ENCODE peak calls at places on chromosomes 7 and 10, in five cellular contexts. One of them, this sample, is unnamed.

GRCh38 chr10:45513586-45513985 is 139.6 kb downstream of the ALOX5 start:
- DNase-seq in choroid plexus epithelial cell: no peak
- DNase-seq in psoas muscle: no peak
- DNase-seq in stimulated activated CD4-positive, alpha-beta T cell treated with anti-CD3 and anti-CD28 coated beads, Interleukin-15, amount 100 ng/mL, for 1 hour: no peak
- DNase-seq in heart left ventricle: no peak
- DNase-seq in this sample: no peak

GRCh38 chr10:97116534-97117162 is 69.1 kb downstream of the SLIT1 start:
- DNase-seq in choroid plexus epithelial cell: no peak
- DNase-seq in psoas muscle: no peak
- DNase-seq in stimulated activated CD4-positive, alpha-beta T cell treated with anti-CD3 and anti-CD28 coated beads, Interleukin-15, amount 100 ng/mL, for 1 hour: no peak
- DNase-seq in heart left ventricle: no peak
- DNase-seq in this sample: no peak

GRCh38 chr10:84178387-84178697 is 4.7 kb downstream of the GPR15LG start:
- DNase-seq in choroid plexus epithelial cell: no peak
- DNase-seq in psoas muscle: no peak
- DNase-seq in stimulated activated CD4-positive, alpha-beta T cell treated with anti-CD3 and anti-CD28 coated beads, Interleukin-15, amount 100 ng/mL, for 1 hour: no peak
- DNase-seq in heart left ventricle: no peak
- DNase-seq in this sample: no peak

GRCh38 chr10:52082307-52082706 is 231.8 kb upstream of the DKK1 start:
- DNase-seq in choroid plexus epithelial cell: no peak
- DNase-seq in psoas muscle: no peak
- DNase-seq in stimulated activated CD4-positive, alpha-beta T cell treated with anti-CD3 and anti-CD28 coated beads, Interleukin-15, amount 100 ng/mL, for 1 hour: no peak
- DNase-seq in heart left ventricle: no peak
- DNase-seq in this sample: no peak

GRCh38 chr10:89147256-89147655 is 59.9 kb downstream of the CH25H start:
- DNase-seq in choroid plexus epithelial cell: peak
- DNase-seq in psoas muscle: no peak
- DNase-seq in stimulated activated CD4-positive, alpha-beta T cell treated with anti-CD3 and anti-CD28 coated beads, Interleukin-15, amount 100 ng/mL, for 1 hour: no peak
- DNase-seq in heart left ventricle: no peak
- DNase-seq in this sample: no peak

GRCh38 chr7:94289071-94289470 is 105.6 kb upstream of the COL1A2 start:
- DNase-seq in choroid plexus epithelial cell: peak
- DNase-seq in psoas muscle: peak
- DNase-seq in stimulated activated CD4-positive, alpha-beta T cell treated with anti-CD3 and anti-CD28 coated beads, Interleukin-15, amount 100 ng/mL, for 1 hour: no peak
- DNase-seq in heart left ventricle: peak
- DNase-seq in this sample: peak

GRCh38 chr7:46032353-46032752 is 111.3 kb upstream of the IGFBP3 start:
- DNase-seq in choroid plexus epithelial cell: no peak
- DNase-seq in psoas muscle: no peak
- DNase-seq in stimulated activated CD4-positive, alpha-beta T cell treated with anti-CD3 and anti-CD28 coated beads, Interleukin-15, amount 100 ng/mL, for 1 hour: no peak
- DNase-seq in heart left ventricle: no peak
- DNase-seq in this sample: no peak

GRCh38 chr7:132118641-132119040 is 457.6 kb downstream of the PLXNA4 start:
- DNase-seq in choroid plexus epithelial cell: peak
- DNase-seq in psoas muscle: no peak
- DNase-seq in stimulated activated CD4-positive, alpha-beta T cell treated with anti-CD3 and anti-CD28 coated beads, Interleukin-15, amount 100 ng/mL, for 1 hour: no peak
- DNase-seq in heart left ventricle: no peak
- DNase-seq in this sample: no peak

GRCh38 chr7:1947586-1948217 is 277.6 kb downstream of the ELFN1 start:
- DNase-seq in choroid plexus epithelial cell: no peak
- DNase-seq in psoas muscle: peak
- DNase-seq in stimulated activated CD4-positive, alpha-beta T cell treated with anti-CD3 and anti-CD28 coated beads, Interleukin-15, amount 100 ng/mL, for 1 hour: no peak
- DNase-seq in heart left ventricle: no peak
- DNase-seq in this sample: no peak

GRCh38 chr10:9635691-9636090 is 1382.0 kb upstream of the CELF2 start:
- DNase-seq in choroid plexus epithelial cell: peak
- DNase-seq in psoas muscle: no peak
- DNase-seq in stimulated activated CD4-positive, alpha-beta T cell treated with anti-CD3 and anti-CD28 coated beads, Interleukin-15, amount 100 ng/mL, for 1 hour: no peak
- DNase-seq in heart left ventricle: no peak
- DNase-seq in this sample: no peak

GRCh38 chr10:129046074-129046681 is 420.9 kb upstream of the MGMT start:
- DNase-seq in choroid plexus epithelial cell: no peak
- DNase-seq in psoas muscle: no peak
- DNase-seq in stimulated activated CD4-positive, alpha-beta T cell treated with anti-CD3 and anti-CD28 coated beads, Interleukin-15, amount 100 ng/mL, for 1 hour: no peak
- DNase-seq in heart left ventricle: peak
- DNase-seq in this sample: no peak

GRCh38 chr10:48705407-48705938 is 20.8 kb downstream of the WDFY4 start:
- DNase-seq in choroid plexus epithelial cell: no peak
- DNase-seq in psoas muscle: no peak
- DNase-seq in stimulated activated CD4-positive, alpha-beta T cell treated with anti-CD3 and anti-CD28 coated beads, Interleukin-15, amount 100 ng/mL, for 1 hour: no peak
- DNase-seq in heart left ventricle: no peak
- DNase-seq in this sample: no peak

GRCh38 chr7:75971961-75972763 is 22.2 kb downstream of the TMEM120A start:
- DNase-seq in choroid plexus epithelial cell: no peak
- DNase-seq in psoas muscle: peak
- DNase-seq in stimulated activated CD4-positive, alpha-beta T cell treated with anti-CD3 and anti-CD28 coated beads, Interleukin-15, amount 100 ng/mL, for 1 hour: no peak
- DNase-seq in heart left ventricle: no peak
- DNase-seq in this sample: peak

GRCh38 chr10:59175538-59176240 is 754 bp upstream of the PHYHIPL start:
- DNase-seq in choroid plexus epithelial cell: no peak
- DNase-seq in psoas muscle: no peak
- DNase-seq in stimulated activated CD4-positive, alpha-beta T cell treated with anti-CD3 and anti-CD28 coated beads, Interleukin-15, amount 100 ng/mL, for 1 hour: no peak
- DNase-seq in heart left ventricle: no peak
- DNase-seq in this sample: peak

GRCh38 chr10:21527634-21528451 is 2.4 kb upstream of the SKIDA1 start:
- DNase-seq in choroid plexus epithelial cell: peak
- DNase-seq in psoas muscle: no peak
- DNase-seq in stimulated activated CD4-positive, alpha-beta T cell treated with anti-CD3 and anti-CD28 coated beads, Interleukin-15, amount 100 ng/mL, for 1 hour: no peak
- DNase-seq in heart left ventricle: no peak
- DNase-seq in this sample: no peak

GRCh38 chr10:132965411-132966057 is 23.2 kb upstream of the CFAP46 start:
- DNase-seq in choroid plexus epithelial cell: no peak
- DNase-seq in psoas muscle: no peak
- DNase-seq in stimulated activated CD4-positive, alpha-beta T cell treated with anti-CD3 and anti-CD28 coated beads, Interleukin-15, amount 100 ng/mL, for 1 hour: no peak
- DNase-seq in heart left ventricle: no peak
- DNase-seq in this sample: no peak

GRCh38 chr7:132179681-132180080 is 396.6 kb downstream of the PLXNA4 start:
- DNase-seq in choroid plexus epithelial cell: no peak
- DNase-seq in psoas muscle: no peak
- DNase-seq in stimulated activated CD4-positive, alpha-beta T cell treated with anti-CD3 and anti-CD28 coated beads, Interleukin-15, amount 100 ng/mL, for 1 hour: no peak
- DNase-seq in heart left ventricle: no peak
- DNase-seq in this sample: no peak

GRCh38 chr7:158695726-158696452 is 8.7 kb downstream of the NCAPG2 start:
- DNase-seq in choroid plexus epithelial cell: peak
- DNase-seq in psoas muscle: peak
- DNase-seq in stimulated activated CD4-positive, alpha-beta T cell treated with anti-CD3 and anti-CD28 coated beads, Interleukin-15, amount 100 ng/mL, for 1 hour: peak
- DNase-seq in heart left ventricle: peak
- DNase-seq in this sample: no peak

GRCh38 chr10:101014230-101014884 is 14.7 kb downstream of the LZTS2 start:
- DNase-seq in choroid plexus epithelial cell: peak
- DNase-seq in psoas muscle: peak
- DNase-seq in stimulated activated CD4-positive, alpha-beta T cell treated with anti-CD3 and anti-CD28 coated beads, Interleukin-15, amount 100 ng/mL, for 1 hour: peak
- DNase-seq in heart left ventricle: peak
- DNase-seq in this sample: peak

GRCh38 chr7:128948976-128949760 is 11.4 kb downstream of the IRF5 start:
- DNase-seq in choroid plexus epithelial cell: no peak
- DNase-seq in psoas muscle: no peak
- DNase-seq in stimulated activated CD4-positive, alpha-beta T cell treated with anti-CD3 and anti-CD28 coated beads, Interleukin-15, amount 100 ng/mL, for 1 hour: no peak
- DNase-seq in heart left ventricle: no peak
- DNase-seq in this sample: no peak

GRCh38 chr7:116577320-116577871 is 52.6 kb downstream of the CAV1 start:
- DNase-seq in choroid plexus epithelial cell: peak
- DNase-seq in psoas muscle: no peak
- DNase-seq in stimulated activated CD4-positive, alpha-beta T cell treated with anti-CD3 and anti-CD28 coated beads, Interleukin-15, amount 100 ng/mL, for 1 hour: no peak
- DNase-seq in heart left ventricle: no peak
- DNase-seq in this sample: no peak

GRCh38 chr7:22667562-22668239 is 59.3 kb upstream of the IL6 start:
- DNase-seq in choroid plexus epithelial cell: peak
- DNase-seq in psoas muscle: no peak
- DNase-seq in stimulated activated CD4-positive, alpha-beta T cell treated with anti-CD3 and anti-CD28 coated beads, Interleukin-15, amount 100 ng/mL, for 1 hour: no peak
- DNase-seq in heart left ventricle: no peak
- DNase-seq in this sample: no peak

GRCh38 chr10:27248215-27248614 is 7.6 kb upstream of the ACBD5 start:
- DNase-seq in choroid plexus epithelial cell: no peak
- DNase-seq in psoas muscle: no peak
- DNase-seq in stimulated activated CD4-positive, alpha-beta T cell treated with anti-CD3 and anti-CD28 coated beads, Interleukin-15, amount 100 ng/mL, for 1 hour: no peak
- DNase-seq in heart left ventricle: no peak
- DNase-seq in this sample: no peak

GRCh38 chr10:132890301-132890700 is 52.1 kb downstream of the CFAP46 start:
- DNase-seq in choroid plexus epithelial cell: no peak
- DNase-seq in psoas muscle: no peak
- DNase-seq in stimulated activated CD4-positive, alpha-beta T cell treated with anti-CD3 and anti-CD28 coated beads, Interleukin-15, amount 100 ng/mL, for 1 hour: no peak
- DNase-seq in heart left ventricle: no peak
- DNase-seq in this sample: no peak

GRCh38 chr10:113704637-113705343 is 25.1 kb downstream of the CASP7 start:
- DNase-seq in choroid plexus epithelial cell: peak
- DNase-seq in psoas muscle: no peak
- DNase-seq in stimulated activated CD4-positive, alpha-beta T cell treated with anti-CD3 and anti-CD28 coated beads, Interleukin-15, amount 100 ng/mL, for 1 hour: no peak
- DNase-seq in heart left ventricle: no peak
- DNase-seq in this sample: no peak

GRCh38 chr7:68892211-68892610 is 706.1 kb upstream of the AUTS2 start:
- DNase-seq in choroid plexus epithelial cell: no peak
- DNase-seq in psoas muscle: no peak
- DNase-seq in stimulated activated CD4-positive, alpha-beta T cell treated with anti-CD3 and anti-CD28 coated beads, Interleukin-15, amount 100 ng/mL, for 1 hour: no peak
- DNase-seq in heart left ventricle: no peak
- DNase-seq in this sample: no peak

GRCh38 chr10:60099998-60100747 is 193.8 kb upstream of the CCDC6 start:
- DNase-seq in choroid plexus epithelial cell: peak
- DNase-seq in psoas muscle: no peak
- DNase-seq in stimulated activated CD4-positive, alpha-beta T cell treated with anti-CD3 and anti-CD28 coated beads, Interleukin-15, amount 100 ng/mL, for 1 hour: no peak
- DNase-seq in heart left ventricle: no peak
- DNase-seq in this sample: no peak

GRCh38 chr10:114012650-114013049 is 31.0 kb upstream of the ADRB1 start:
- DNase-seq in choroid plexus epithelial cell: no peak
- DNase-seq in psoas muscle: no peak
- DNase-seq in stimulated activated CD4-positive, alpha-beta T cell treated with anti-CD3 and anti-CD28 coated beads, Interleukin-15, amount 100 ng/mL, for 1 hour: no peak
- DNase-seq in heart left ventricle: peak
- DNase-seq in this sample: no peak

GRCh38 chr7:157684157-157684595 is 347.4 kb downstream of the DNAJB6 start:
- DNase-seq in choroid plexus epithelial cell: peak
- DNase-seq in psoas muscle: no peak
- DNase-seq in stimulated activated CD4-positive, alpha-beta T cell treated with anti-CD3 and anti-CD28 coated beads, Interleukin-15, amount 100 ng/mL, for 1 hour: no peak
- DNase-seq in heart left ventricle: no peak
- DNase-seq in this sample: peak

GRCh38 chr7:42385912-42386311 is 148.9 kb upstream of the GLI3 start:
- DNase-seq in choroid plexus epithelial cell: no peak
- DNase-seq in psoas muscle: no peak
- DNase-seq in stimulated activated CD4-positive, alpha-beta T cell treated with anti-CD3 and anti-CD28 coated beads, Interleukin-15, amount 100 ng/mL, for 1 hour: no peak
- DNase-seq in heart left ventricle: no peak
- DNase-seq in this sample: no peak

GRCh38 chr7:151679868-151680534 is 160.3 kb upstream of the RHEB start:
- DNase-seq in choroid plexus epithelial cell: no peak
- DNase-seq in psoas muscle: no peak
- DNase-seq in stimulated activated CD4-positive, alpha-beta T cell treated with anti-CD3 and anti-CD28 coated beads, Interleukin-15, amount 100 ng/mL, for 1 hour: no peak
- DNase-seq in heart left ventricle: no peak
- DNase-seq in this sample: no peak

GRCh38 chr7:53428045-53428444 is 392.6 kb downstream of the POM121L12 start:
- DNase-seq in choroid plexus epithelial cell: no peak
- DNase-seq in psoas muscle: no peak
- DNase-seq in stimulated activated CD4-positive, alpha-beta T cell treated with anti-CD3 and anti-CD28 coated beads, Interleukin-15, amount 100 ng/mL, for 1 hour: no peak
- DNase-seq in heart left ventricle: no peak
- DNase-seq in this sample: no peak

GRCh38 chr7:17646181-17646956 is 293.9 kb downstream of the SNX13 start:
- DNase-seq in choroid plexus epithelial cell: peak
- DNase-seq in psoas muscle: no peak
- DNase-seq in stimulated activated CD4-positive, alpha-beta T cell treated with anti-CD3 and anti-CD28 coated beads, Interleukin-15, amount 100 ng/mL, for 1 hour: no peak
- DNase-seq in heart left ventricle: no peak
- DNase-seq in this sample: no peak

This sample was measured in ecto neural progenitor cell.